ENCODE peak calls at places on chromosomes 12 and 14, in four cellular contexts. G, U, A and P are unnamed samples.

GRCh38 chr12:19648173-19648572 is 208.9 kb downstream of the AEBP2 start:
- DNase-seq in G (no peak), U (no peak), A (no peak), P (no peak)

GRCh38 chr12:94445662-94446061 is 14.0 kb downstream of the CEP83 start:
- DNase-seq in G (no peak), U (no peak), A (no peak), P (no peak)

GRCh38 chr14:99395904-99396530 is 84.6 kb downstream of the SETD3 start:
- DNase-seq in G (no peak), U (no peak), A (peak; percentile 7), P (peak; percentile 22)

GRCh38 chr14:76917158-76917596 is 91.0 kb downstream of the LRRC74A start:
- DNase-seq in G (no peak), U (peak; percentile 73), A (peak; percentile 81), P (no peak)

GRCh38 chr12:70598467-70599194 is 38.6 kb downstream of the PTPRB start:
- DNase-seq in G (no peak), U (peak; percentile 9), A (no peak), P (no peak)

GRCh38 chr12:89709994-89710872 is 1.6 kb upstream of the ATP2B1 start:
- DNase-seq in G (no peak), U (peak; percentile 69), A (no peak), P (peak; percentile 50)

GRCh38 chr12:10838461-10838860 is 10.8 kb downstream of the PRR4 start:
- DNase-seq in G (no peak), U (no peak), A (no peak), P (no peak)

GRCh38 chr12:53051881-53052412 is 2.1 kb downstream of the TNS2 start:
- DNase-seq in G (no peak), U (no peak), A (no peak), P (no peak)

GRCh38 chr14:67665886-67666285 is 8.5 kb downstream of the VTI1B start:
- DNase-seq in G (no peak), U (no peak), A (no peak), P (peak; percentile 53)

GRCh38 chr12:124551268-124552144 is 15.9 kb downstream of the NCOR2 start:
- DNase-seq in G (no peak), U (peak; percentile 62), A (no peak), P (no peak)

GRCh38 chr12:124554429-124555029 is 12.9 kb downstream of the NCOR2 start:
- DNase-seq in G (no peak), U (no peak), A (no peak), P (no peak)

GRCh38 chr12:124556067-124556466 is 11.3 kb downstream of the NCOR2 start:
- DNase-seq in G (no peak), U (no peak), A (no peak), P (no peak)

GRCh38 chr12:124555168-124555928 is 12.1 kb downstream of the NCOR2 start:
- DNase-seq in G (no peak), U (no peak), A (no peak), P (no peak)

GRCh38 chr12:124553862-124554428 is 13.5 kb downstream of the NCOR2 start:
- DNase-seq in G (no peak), U (no peak), A (no peak), P (no peak)
- H3K27ac ChIP-seq in G (no peak overlapping the region), U (no peak overlapping the region), A (no peak overlapping the region), P (no peak overlapping the region)

GRCh38 chr12:40146800-40147797 is 41.2 kb upstream of the SLC2A13 start:
- DNase-seq in G (no peak), U (no peak), A (no peak), P (no peak)
- H3K27ac ChIP-seq in G (no peak overlapping the region), U (no peak overlapping the region), A (no peak overlapping the region), P (no peak overlapping the region)

GRCh38 chr12:76236640-76237039 is 111.6 kb downstream of the BBS10 start:
- DNase-seq in G (no peak), U (peak; percentile 48), A (peak; percentile 58), P (peak; percentile 96)
- H3K27ac ChIP-seq in G (no peak overlapping the region), U (peak overlapping the region; percentile 53), A (no peak overlapping the region), P (peak overlapping the region; percentile 36)

DNA sequence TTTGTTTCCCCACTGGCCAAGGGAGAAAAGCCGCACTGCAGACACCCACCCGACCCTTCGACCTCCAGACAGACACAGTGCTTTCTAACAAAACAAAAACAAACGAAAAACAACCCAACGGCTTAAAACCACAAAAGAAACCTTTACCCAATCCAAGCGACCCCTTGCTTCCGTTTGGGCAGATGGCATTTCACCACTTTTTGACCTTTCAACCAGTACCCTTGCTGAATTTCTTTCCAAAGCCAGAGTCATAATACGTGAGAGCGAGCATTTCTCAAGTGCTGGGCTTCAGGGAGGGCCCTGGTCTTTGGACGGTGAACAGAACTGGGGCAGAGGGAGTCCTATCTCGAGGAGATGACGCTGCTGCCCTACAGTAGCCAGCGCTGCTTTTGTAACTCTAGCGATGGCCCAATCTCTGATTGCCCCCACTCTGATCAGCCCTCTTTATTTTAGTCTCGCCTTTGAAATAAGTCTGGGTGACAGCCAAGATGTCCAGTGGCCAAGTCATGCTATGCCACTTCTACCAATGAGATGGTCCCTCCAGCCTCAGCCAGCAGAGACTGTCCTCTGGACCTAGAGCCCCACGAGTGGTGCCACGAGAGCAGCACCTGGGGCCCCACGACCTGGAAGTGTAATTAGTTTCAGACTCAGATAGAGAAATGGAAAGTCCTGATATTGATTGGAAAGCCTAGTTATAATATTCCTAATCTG is 21.9 kb upstream of the ADIPOR2 start:
- DNase-seq in G (no peak), U (no peak), A (no peak), P (no peak)
- H3K27ac ChIP-seq in G (no peak overlapping the region), U (peak overlapping the region; percentile 97), A (no peak overlapping the region), P (no peak overlapping the region)

DNA sequence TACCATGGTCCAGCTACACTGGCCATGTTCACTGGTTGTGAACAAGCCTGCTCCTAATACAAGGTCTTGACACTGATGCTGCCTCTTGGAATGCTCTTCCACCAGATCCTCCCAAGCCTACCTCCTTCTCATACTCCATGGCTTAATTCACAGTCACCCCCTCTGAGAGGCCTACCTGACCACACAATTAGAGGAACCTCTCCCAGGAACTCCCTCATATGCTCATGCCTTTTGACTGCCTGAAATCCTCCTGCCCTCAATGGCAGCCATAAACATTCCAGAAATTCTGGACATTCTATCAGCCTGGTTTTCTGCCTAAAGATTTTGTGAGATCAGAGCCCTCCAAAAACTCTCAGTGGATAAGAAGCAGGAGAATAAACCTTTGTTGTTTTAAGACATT is 340.2 kb downstream of the C12orf75 start:
- DNase-seq in G (no peak), U (no peak), A (no peak), P (no peak)
- H3K27ac ChIP-seq in G (no peak overlapping the region), U (peak overlapping the region; percentile 91), A (no peak overlapping the region), P (no peak overlapping the region)

DNA sequence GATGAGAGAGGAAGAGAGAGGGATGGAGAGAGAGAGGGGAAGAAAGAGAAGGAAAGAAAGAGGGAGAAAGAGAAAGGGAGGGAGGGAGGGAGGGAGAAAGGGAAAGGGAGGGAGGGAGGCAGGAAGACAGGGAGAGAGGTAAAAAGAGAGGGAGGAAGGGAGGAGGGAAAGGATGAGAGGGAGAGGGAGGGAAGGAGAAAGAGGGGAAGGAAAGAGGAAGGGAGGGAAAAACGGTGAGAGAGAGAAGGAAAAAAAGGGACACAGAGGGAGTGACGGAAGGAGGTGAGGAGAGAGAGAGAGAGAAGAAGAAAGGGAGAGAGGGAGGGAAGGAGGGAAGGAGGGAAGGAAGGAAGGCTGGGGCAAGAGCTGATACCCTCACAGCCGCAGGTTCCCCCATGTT is 56.8 kb downstream of the FOXN3 start:
- DNase-seq in G (no peak), U (no peak), A (no peak), P (no peak)
- H3K27ac ChIP-seq in G (peak overlapping the region; percentile 35), U (no peak overlapping the region), A (no peak overlapping the region), P (no peak overlapping the region)

GRCh38 chr12:121784460-121784859 is 9.0 kb downstream of the RHOF start:
- DNase-seq in G (no peak), U (no peak), A (no peak), P (peak; percentile 93)

GRCh38 chr12:121780429-121780828 is 13.1 kb downstream of the RHOF start:
- DNase-seq in G (no peak), U (no peak), A (no peak), P (no peak)

GRCh38 chr12:121783771-121784170 is 9.7 kb downstream of the RHOF start:
- DNase-seq in G (no peak), U (no peak), A (no peak), P (no peak)

GRCh38 chr12:121782616-121782966 is 10.9 kb downstream of the RHOF start:
- DNase-seq in G (no peak), U (no peak), A (no peak), P (no peak)

DNA sequence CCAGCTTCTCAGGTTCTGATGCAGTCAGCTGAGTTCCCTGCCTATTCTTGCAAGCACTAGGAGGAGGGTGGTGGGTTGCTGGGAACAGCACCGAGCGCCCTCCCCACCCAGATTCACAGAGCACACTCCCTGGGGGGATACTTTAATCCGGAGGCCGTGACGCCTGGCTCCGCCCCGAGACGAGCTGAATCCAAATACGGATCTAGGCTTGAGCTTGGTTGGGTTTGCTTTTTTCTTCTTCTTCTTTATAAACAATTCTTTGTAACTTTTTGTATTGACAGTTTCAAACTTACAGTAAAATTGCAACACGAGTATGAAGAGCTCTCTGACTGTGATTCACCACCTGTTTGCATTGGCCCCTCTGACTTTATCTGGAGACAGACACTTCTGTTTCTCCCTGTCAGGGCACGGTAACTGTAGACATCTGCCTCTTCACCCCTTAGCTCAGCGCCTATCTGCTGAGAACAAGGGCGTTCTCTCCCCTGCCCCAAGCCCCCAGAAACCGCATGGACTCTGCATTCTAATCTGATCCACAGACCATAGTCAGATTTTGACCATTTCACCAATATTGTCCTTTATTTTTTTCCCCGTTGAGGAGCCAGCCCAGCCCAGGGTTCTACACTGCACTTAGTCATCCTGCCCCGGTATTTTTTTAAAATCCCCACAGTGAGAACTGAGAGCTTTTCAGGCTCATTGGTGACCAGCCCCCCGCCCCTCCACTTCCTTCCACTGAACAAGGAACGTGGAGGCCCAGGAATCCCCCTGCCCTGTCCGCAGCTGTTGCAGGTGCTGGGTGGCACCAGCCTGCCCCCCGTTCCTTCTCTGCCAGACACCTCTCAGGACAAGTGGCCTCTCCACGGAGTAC is 11.5 kb downstream of the RHOF start:
- DNase-seq in G (no peak), U (no peak), A (no peak), P (no peak)
- H3K27ac ChIP-seq in G (peak overlapping the region; percentile 85), U (peak overlapping the region; percentile 52), A (peak overlapping the region; percentile 28), P (no peak overlapping the region)